ENCODE peak calls at places on chromosome X, in ten cellular contexts. K, F, H, W, Z, J, N, Y, V and C are unnamed samples.

GRCh38 chrX:34382416-34382815 is 250.3 kb upstream of the FAM47A start:
- DNase-seq in K (no peak), F (no peak), H (no peak), W (no peak), Z (no peak), J (no peak), N (no peak), Y (no peak), V (no peak), C (peak)

GRCh38 chrX:1491851-1492349 is 39.2 kb upstream of the ASMTL start:
- DNase-seq in K (no peak), F (peak), H (no peak), W (peak), Z (no peak), J (no peak), N (no peak), Y (peak), V (no peak), C (peak)

GRCh38 chrX:19577181-19577810 is 62.0 kb upstream of the MAP3K15 start:
- DNase-seq in K (no peak), F (no peak), H (no peak), W (no peak), Z (no peak), J (no peak), N (no peak), Y (no peak), V (no peak), C (no peak)

GRCh38 chrX:574355-574754 is 56.2 kb upstream of the SHOX start:
- DNase-seq in K (no peak), F (no peak), H (no peak), W (no peak), Z (no peak), J (no peak), N (no peak), Y (no peak), V (no peak), C (no peak)

GRCh38 chrX:68835104-68835442 is 6.3 kb downstream of the EFNB1 start:
- DNase-seq in K (no peak), F (peak), H (no peak), W (no peak), Z (no peak), J (no peak), N (no peak), Y (no peak), V (no peak), C (no peak)

GRCh38 chrX:148426467-148426866 is 74.0 kb upstream of the AFF2 start:
- DNase-seq in K (no peak), F (no peak), H (no peak), W (no peak), Z (no peak), J (no peak), N (no peak), Y (no peak), V (no peak), C (no peak)

GRCh38 chrX:79413009-79413408 is 45.9 kb upstream of the ITM2A start:
- DNase-seq in K (no peak), F (no peak), H (no peak), W (no peak), Z (no peak), J (no peak), N (no peak), Y (peak), V (no peak), C (no peak)

GRCh38 chrX:134026732-134027311 is 41.4 kb upstream of the GPC3 start:
- DNase-seq in K (no peak), F (peak), H (peak), W (peak), Z (peak), J (peak), N (no peak), Y (peak), V (peak), C (peak)

GRCh38 chrX:110741213-110741796 is 54.3 kb downstream of the CHRDL1 start:
- DNase-seq in K (no peak), F (no peak), H (no peak), W (no peak), Z (no peak), J (no peak), N (no peak), Y (no peak), V (no peak), C (peak)

GRCh38 chrX:123745511-123745910 is 12.7 kb upstream of the THOC2 start:
- DNase-seq in K (no peak), F (no peak), H (no peak), W (no peak), Z (no peak), J (no peak), N (no peak), Y (no peak), V (no peak), C (no peak)

GRCh38 chrX:139290310-139290709 is 240.2 kb upstream of the F9 start:
- DNase-seq in K (no peak), F (no peak), H (no peak), W (no peak), Z (no peak), J (no peak), N (no peak), Y (no peak), V (no peak), C (no peak)

GRCh38 chrX:46683023-46683422 is 75.9 kb downstream of the SLC9A7 start:
- DNase-seq in K (no peak), F (no peak), H (no peak), W (no peak), Z (no peak), J (no peak), N (no peak), Y (no peak), V (no peak), C (no peak)

GRCh38 chrX:97326456-97326855 is 442.7 kb downstream of the RPA4 start:
- DNase-seq in K (no peak), F (no peak), H (no peak), W (no peak), Z (no peak), J (no peak), N (no peak), Y (no peak), V (no peak), C (no peak)

GRCh38 chrX:20267924-20268701 is 1.4 kb upstream of the RPS6KA3 start:
- DNase-seq in K (peak), F (peak), H (peak), W (no peak), Z (peak), J (peak), N (no peak), Y (peak), V (peak), C (no peak)

GRCh38 chrX:81259714-81260395 is 58.0 kb downstream of the SH3BGRL start:
- DNase-seq in K (no peak), F (no peak), H (no peak), W (no peak), Z (no peak), J (no peak), N (no peak), Y (peak), V (no peak), C (no peak)

GRCh38 chrX:75181721-75182120 is 25.6 kb upstream of the ABCB7 start:
- DNase-seq in K (no peak), F (no peak), H (no peak), W (no peak), Z (no peak), J (no peak), N (no peak), Y (no peak), V (no peak), C (peak)

GRCh38 chrX:3094261-3094660 is 53.0 kb downstream of the ARSF start:
- DNase-seq in K (no peak), F (no peak), H (peak), W (no peak), Z (no peak), J (no peak), N (no peak), Y (no peak), V (no peak), C (peak)

GRCh38 chrX:16022580-16023170 is 100.7 kb upstream of the GRPR start:
- DNase-seq in K (no peak), F (no peak), H (no peak), W (no peak), Z (no peak), J (no peak), N (no peak), Y (peak), V (no peak), C (no peak)

GRCh38 chrX:84188320-84188834 is 378 bp upstream of the RPS6KA6 start:
- DNase-seq in K (peak), F (peak), H (peak), W (no peak), Z (peak), J (peak), N (peak), Y (no peak), V (no peak), C (peak)

GRCh38 chrX:57677132-57677858 is 2.8 kb downstream of the NLRP2B start:
- DNase-seq in K (no peak), F (no peak), H (no peak), W (no peak), Z (no peak), J (no peak), N (no peak), Y (no peak), V (no peak), C (no peak)

GRCh38 chrX:125205084-125205917 is 114.4 kb upstream of the TEX13C start:
- DNase-seq in K (peak), F (peak), H (peak), W (no peak), Z (peak), J (peak), N (no peak), Y (peak), V (peak), C (peak)

GRCh38 chrX:53481816-53482485 is 47.8 kb upstream of the HSD17B10 start:
- DNase-seq in K (peak), F (peak), H (peak), W (peak), Z (peak), J (peak), N (peak), Y (peak), V (peak), C (peak)

GRCh38 chrX:17032351-17032750 is 85.9 kb downstream of the REPS2 start:
- DNase-seq in K (no peak), F (no peak), H (no peak), W (no peak), Z (no peak), J (peak), N (no peak), Y (no peak), V (no peak), C (peak)

GRCh38 chrX:69238153-69238959 is 73.1 kb upstream of the PJA1 start:
- DNase-seq in K (no peak), F (no peak), H (no peak), W (no peak), Z (no peak), J (no peak), N (no peak), Y (no peak), V (no peak), C (no peak)

GRCh38 chrX:50941638-50942037 is 31.1 kb downstream of the BMP15 start:
- DNase-seq in K (no peak), F (peak), H (peak), W (no peak), Z (no peak), J (no peak), N (no peak), Y (peak), V (no peak), C (no peak)

GRCh38 chrX:40097492-40098263 is at the start of gene BCOR:
- DNase-seq in K (peak), F (peak), H (peak), W (peak), Z (peak), J (peak), N (no peak), Y (peak), V (no peak), C (no peak)

GRCh38 chrX:73962948-73963347 is 341.0 kb upstream of the ZCCHC13 start:
- DNase-seq in K (no peak), F (no peak), H (no peak), W (no peak), Z (no peak), J (no peak), N (no peak), Y (no peak), V (no peak), C (no peak)

GRCh38 chrX:86023806-86024205 is 23.6 kb downstream of the CHM start:
- DNase-seq in K (no peak), F (no peak), H (no peak), W (no peak), Z (no peak), J (no peak), N (no peak), Y (no peak), V (no peak), C (no peak)

DNA sequence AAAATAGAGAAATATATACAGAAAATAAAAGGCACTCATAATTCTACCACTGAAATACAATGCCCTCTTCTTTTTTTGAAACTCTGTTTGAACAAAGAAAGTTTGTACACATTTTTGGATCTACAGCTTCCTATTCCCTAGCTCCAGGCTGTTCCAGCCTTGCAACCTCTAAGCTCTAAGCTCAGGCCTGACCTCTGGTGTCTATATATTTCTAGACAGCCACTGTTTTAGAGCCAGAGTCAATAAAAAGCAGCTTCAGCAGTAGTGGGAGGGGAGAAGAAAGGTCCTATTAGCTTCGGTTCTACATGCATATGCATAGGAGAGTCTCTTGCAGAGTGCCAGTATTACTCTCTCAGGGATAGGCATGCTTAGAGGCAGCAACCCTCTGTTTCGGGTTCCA is 39.7 kb downstream of the CLDN2 start:
- DNase-seq in K (no peak), F (no peak), H (no peak), W (no peak), Z (no peak), J (no peak), N (no peak), Y (peak), V (no peak), C (peak)
- TF ChIP-seq CTCF in K (no peak), F (no peak), H (no peak), W (no peak), Z (no peak), J (no peak), N (peak), Y (peak), V (no peak), C (peak)

DNA sequence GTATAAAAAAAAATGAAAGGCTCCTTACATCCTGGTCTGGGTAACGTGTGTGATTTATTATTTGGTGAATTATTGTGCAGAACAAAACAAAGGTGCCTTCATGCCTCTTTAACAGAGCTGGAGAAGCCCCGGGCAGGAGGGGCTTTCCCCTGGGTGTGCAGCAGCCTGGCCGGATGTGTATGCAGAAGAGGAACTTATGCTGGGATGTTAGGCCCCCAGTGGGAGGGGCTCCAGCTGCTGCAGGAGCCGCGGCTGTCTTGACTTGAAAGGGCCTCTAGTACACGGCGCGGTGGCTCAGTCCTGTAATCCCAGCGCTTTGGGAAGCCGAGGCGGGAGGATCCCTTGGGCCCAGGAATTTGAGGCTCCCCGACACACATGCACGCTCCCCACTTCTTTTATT is 16.0 kb downstream of the CCNQ start:
- DNase-seq in K (peak), F (no peak), H (peak), W (peak), Z (peak), J (peak), N (no peak), Y (peak), V (no peak), C (no peak)
- H3K27ac ChIP-seq in K (no peak), F (no peak), H (no peak), W (no peak), Z (no peak), J (no peak), N (no peak), Y (no peak), V (no peak), C (no peak)

GRCh38 chrX:24372021-24372763 is 11.8 kb downstream of the SUPT20HL1 start:
- DNase-seq in K (no peak), F (no peak), H (no peak), W (no peak), Z (no peak), J (no peak), N (no peak), Y (no peak), V (no peak), C (no peak)

GRCh38 chrX:24375732-24376131 is 15.3 kb downstream of the SUPT20HL1 start:
- DNase-seq in K (no peak), F (no peak), H (no peak), W (no peak), Z (no peak), J (no peak), N (no peak), Y (no peak), V (no peak), C (no peak)

GRCh38 chrX:24376403-24376802 is 16.0 kb downstream of the SUPT20HL1 start:
- DNase-seq in K (no peak), F (no peak), H (no peak), W (no peak), Z (no peak), J (no peak), N (no peak), Y (no peak), V (no peak), C (no peak)

GRCh38 chrX:24369816-24370215 is 9.4 kb downstream of the SUPT20HL1 start:
- DNase-seq in K (no peak), F (no peak), H (no peak), W (no peak), Z (no peak), J (no peak), N (no peak), Y (no peak), V (no peak), C (no peak)

DNA sequence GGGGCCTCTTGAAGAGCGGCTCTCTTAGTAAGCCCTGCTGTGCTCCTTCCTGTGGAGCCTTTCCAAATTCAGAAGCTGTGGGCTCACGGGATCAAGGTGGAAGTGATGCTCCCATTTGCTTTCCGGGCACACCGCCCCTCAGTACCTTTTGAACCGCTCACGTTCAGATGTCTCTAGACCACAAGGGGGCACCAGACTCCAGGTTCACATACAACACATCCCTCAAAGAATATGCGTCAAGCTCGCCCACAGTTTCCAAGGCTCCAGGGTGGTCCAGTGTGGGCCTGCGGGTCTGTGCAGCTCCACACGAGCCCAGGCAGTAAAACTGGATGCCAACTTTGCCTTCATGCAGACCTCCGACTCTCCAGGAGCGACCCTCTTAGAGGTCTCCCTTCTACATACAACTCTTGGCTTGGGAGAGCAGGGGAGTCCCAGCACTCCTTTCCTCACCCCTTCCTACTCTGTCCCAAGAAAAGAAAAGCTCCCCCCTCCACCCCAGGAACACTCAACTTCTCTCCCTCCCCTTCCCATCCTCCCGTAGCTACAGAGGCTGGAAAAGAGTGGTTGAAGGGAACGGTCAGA is 11.0 kb downstream of the SUPT20HL1 start:
- DNase-seq in K (peak), F (peak), H (peak), W (peak), Z (peak), J (peak), N (no peak), Y (peak), V (peak), C (peak)
- H3K4me3 ChIP-seq in K (no peak), F (no peak), H (no peak), W (no peak), Z (no peak), J (no peak), N (no peak), Y (no peak), V (no peak), C (peak)

GRCh38 chrX:150201841-150202240 is 161.3 kb upstream of the MAMLD1 start:
- DNase-seq in K (no peak), F (no peak), H (no peak), W (no peak), Z (no peak), J (no peak), N (no peak), Y (no peak), V (no peak), C (no peak)

GRCh38 chrX:150203249-150203647 is 159.9 kb upstream of the MAMLD1 start:
- DNase-seq in K (no peak), F (no peak), H (no peak), W (no peak), Z (no peak), J (no peak), N (no peak), Y (no peak), V (no peak), C (no peak)

GRCh38 chrX:150207733-150208132 is 155.4 kb upstream of the MAMLD1 start:
- DNase-seq in K (no peak), F (no peak), H (no peak), W (no peak), Z (no peak), J (no peak), N (no peak), Y (no peak), V (no peak), C (no peak)

GRCh38 chrX:150202641-150203248 is 160.4 kb upstream of the MAMLD1 start:
- DNase-seq in K (peak), F (no peak), H (no peak), W (no peak), Z (no peak), J (no peak), N (no peak), Y (peak), V (no peak), C (peak)

DNA sequence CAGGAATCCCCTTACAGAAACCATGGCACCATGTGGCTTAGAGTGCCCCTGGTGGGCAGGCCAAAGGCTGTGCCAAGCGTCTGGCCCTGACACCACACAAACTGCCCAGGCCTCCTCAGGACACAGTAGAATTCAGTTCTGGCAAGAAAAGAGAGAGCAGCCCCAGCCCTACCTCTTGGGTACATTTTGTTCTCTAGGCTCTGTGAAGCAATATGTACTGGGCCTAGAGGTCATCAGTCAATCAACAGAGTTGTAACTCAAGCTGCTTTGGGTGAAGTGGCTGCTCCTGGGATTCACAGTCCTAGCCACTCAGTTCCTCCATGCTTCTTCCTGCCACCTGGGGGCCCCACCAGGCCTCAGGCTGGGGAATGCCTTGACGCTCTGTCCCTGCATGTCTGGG is 158.1 kb upstream of the MAMLD1 start:
- DNase-seq in K (no peak), F (no peak), H (no peak), W (no peak), Z (no peak), J (peak), N (no peak), Y (no peak), V (no peak), C (no peak)
- TF ChIP-seq CTCF in K (no peak), F (peak), H (no peak), W (no peak), Z (no peak), J (no peak), N (no peak), Y (no peak), V (no peak), C (peak)

GRCh38 chrX:144801786-144802185 is 445.5 kb upstream of the SPANXN1 start:
- DNase-seq in K (no peak), F (no peak), H (no peak), W (no peak), Z (no peak), J (no peak), N (no peak), Y (no peak), V (no peak), C (peak)
- H3K27ac ChIP-seq in K (no peak), F (no peak), H (no peak), W (no peak), Z (no peak), J (no peak), N (no peak), Y (no peak), V (no peak), C (no peak)

GRCh38 chrX:71616672-71617529 is 1.4 kb downstream of the CXCR3 start:
- DNase-seq in K (no peak), F (no peak), H (peak), W (no peak), Z (no peak), J (no peak), N (no peak), Y (no peak), V (no peak), C (no peak)
- H3K4me3 ChIP-seq in K (no peak), F (no peak), H (no peak), W (no peak), Z (no peak), J (no peak), N (no peak), Y (no peak), V (no peak), C (no peak)